ENCODE peak calls at places on chromosomes 4 and X, in four cellular contexts. K is fibroblast of mammary gland, L is nephron progenitor cell, B is GM20000. W is an unnamed sample.
A peak's percentile ranks its signal among the peaks of the same experiment; 100 is the strongest.

GRCh38 chr4:90572996-90573395 is 445.8 kb downstream of the CCSER1 start:
- DNase-seq in K (no peak), L (no peak), B (no peak), W (no peak)

GRCh38 chr4:105715692-105716278 is 7.2 kb downstream of the GSTCD start:
- DNase-seq in K (peak; percentile 56), L (no peak), B (peak; percentile 23), W (no peak)

GRCh38 chr4:151709587-151709986 is 51.2 kb downstream of the GATB start:
- DNase-seq in K (no peak), L (no peak), B (no peak), W (no peak)

GRCh38 chrX:3142259-3143042 is 101.2 kb downstream of the ARSF start:
- DNase-seq in K (no peak), L (no peak), B (no peak), W (no peak)

GRCh38 chr4:42122237-42122636 is 30.2 kb downstream of the BEND4 start:
- DNase-seq in K (no peak), L (no peak), B (no peak), W (no peak)

GRCh38 chr4:105679186-105679585 is 29.3 kb downstream of the INTS12 start:
- DNase-seq in K (peak; percentile 12), L (no peak), B (no peak), W (no peak)

GRCh38 chr4:106258145-106259045 is 57.6 kb downstream of the TBCK start:
- DNase-seq in K (peak; percentile 11), L (no peak), B (no peak), W (no peak)

GRCh38 chr4:31714238-31714637 is 994.1 kb downstream of the PCDH7 start:
- DNase-seq in K (no peak), L (no peak), B (no peak), W (no peak)

GRCh38 chrX:113400193-113400704 is 559.6 kb upstream of the AMOT start:
- DNase-seq in K (no peak), L (no peak), B (no peak), W (no peak)

GRCh38 chrX:100924370-100924769 is 4.3 kb downstream of the XKRX start:
- DNase-seq in K (no peak), L (no peak), B (no peak), W (no peak)

GRCh38 chr4:40462326-40462725 is 127.2 kb downstream of the CHRNA9 start:
- DNase-seq in K (no peak), L (no peak), B (peak; percentile 59), W (peak; percentile 70)

GRCh38 chrX:119870626-119871131 is 854 bp downstream of the RNF113A start:
- DNase-seq in K (no peak), L (peak; percentile 17), B (no peak), W (no peak)

DNA sequence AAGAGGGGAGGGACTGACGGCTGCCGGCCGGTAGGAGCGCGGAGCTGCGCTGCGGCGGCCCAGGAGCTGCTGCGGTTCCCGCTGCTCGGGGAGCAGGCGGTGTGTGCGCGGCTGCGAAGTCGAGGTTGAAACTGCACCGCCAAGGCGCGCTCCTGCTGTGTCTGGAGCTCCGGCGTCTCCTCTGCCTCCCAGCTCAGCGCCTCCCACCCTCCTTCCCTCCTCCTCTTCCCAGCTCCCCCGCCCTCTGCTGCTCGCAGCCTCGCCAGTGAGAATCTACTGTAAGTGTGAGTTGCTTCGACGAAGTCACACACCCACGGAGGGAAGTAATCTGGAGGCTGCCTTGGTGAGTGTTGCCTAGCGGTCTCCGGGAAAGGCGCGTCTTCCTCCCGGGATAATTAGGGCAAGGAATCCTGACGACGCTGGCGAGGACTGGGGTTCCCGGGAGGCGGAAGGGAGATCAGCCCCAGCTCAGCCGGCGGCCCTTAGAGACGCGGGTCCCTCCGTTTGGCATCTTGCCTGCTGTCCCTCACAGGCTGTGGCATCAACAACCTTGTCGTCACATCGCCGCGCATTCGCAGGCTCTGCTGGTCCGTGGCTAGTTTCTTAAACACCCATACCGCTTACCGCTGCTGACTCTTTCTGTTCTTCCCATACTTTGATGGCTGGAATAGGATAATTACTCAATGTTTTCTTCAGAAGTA is at the start of gene EPHA5:
- DNase-seq in K (peak; percentile 56), L (peak; percentile 83), B (peak; percentile 11), W (peak; percentile 16)
- TF ChIP-seq CTCF in K (no peak), L (peak; percentile 23), B (no peak), W (no peak)

DNA sequence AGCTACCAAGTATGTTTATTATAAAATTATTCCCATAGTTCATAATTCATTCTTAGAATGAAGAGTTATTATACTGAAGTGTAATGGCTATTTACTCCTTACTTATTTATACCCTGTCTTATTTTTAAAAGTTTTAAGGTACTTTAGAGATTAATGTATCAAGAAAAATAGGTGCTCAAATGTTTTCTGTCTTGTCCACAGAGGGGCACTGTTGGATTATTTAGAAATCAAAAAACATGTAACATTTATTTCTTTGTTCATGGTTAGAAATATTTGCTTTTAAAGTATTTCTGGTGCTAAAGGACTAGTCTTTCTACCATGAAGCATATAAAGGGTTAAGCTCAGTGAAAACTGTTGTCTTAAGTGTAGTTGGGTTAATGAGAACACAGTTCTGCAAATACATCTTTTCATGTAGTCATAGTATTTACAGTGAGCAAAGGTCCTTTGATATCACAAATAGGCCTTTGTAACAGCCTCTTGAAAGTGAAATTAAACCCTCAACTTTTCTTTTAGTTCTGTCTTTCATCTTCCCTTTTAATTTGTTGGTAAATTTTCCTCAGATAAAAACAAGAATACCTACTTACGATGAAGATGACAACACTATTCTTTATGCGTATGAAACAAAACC is 7.7 kb downstream of the SCML1 start:
- DNase-seq in K (peak; percentile 18), L (no peak), B (no peak), W (no peak)
- TF ChIP-seq CTCF in K (peak; percentile 26), L (peak; percentile 1), B (no peak), W (no peak)

GRCh38 chr4:142211444-142211843 is 575.1 kb downstream of the IL15 start:
- DNase-seq in K (no peak), L (no peak), B (no peak), W (no peak)
- TF ChIP-seq CTCF in K (no peak), L (no peak), B (no peak), W (no peak)

GRCh38 chr4:34469518-34469917 is 1774.8 kb downstream of the ARAP2 start:
- DNase-seq in K (no peak), L (no peak), B (no peak), W (no peak)
- TF ChIP-seq CTCF in K (no peak), L (no peak), B (no peak), W (no peak)

DNA sequence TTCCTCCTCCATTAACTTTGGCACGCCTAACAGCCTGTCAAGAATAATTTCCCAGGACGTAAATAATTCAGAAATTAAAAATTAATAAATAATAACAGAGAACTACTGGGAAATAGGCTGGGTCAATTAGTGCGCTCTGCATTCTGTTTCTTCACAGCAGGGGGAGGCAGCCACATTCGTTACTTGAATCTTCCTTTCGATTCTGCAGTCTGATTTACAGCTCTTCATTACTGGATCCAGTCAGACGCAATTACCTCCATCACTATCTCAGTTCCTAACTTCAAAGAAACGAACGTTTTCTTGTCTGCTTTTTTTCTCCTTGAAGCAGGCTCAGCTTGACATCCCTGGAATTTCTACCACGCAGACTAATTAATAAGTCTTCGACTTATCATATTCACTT is 9.0 kb upstream of the RPL34 start:
- DNase-seq in K (peak; percentile 43), L (peak; percentile 20), B (no peak), W (no peak)
- TF ChIP-seq CTCF in K (peak; percentile 35), L (no peak), B (no peak), W (no peak)

DNA sequence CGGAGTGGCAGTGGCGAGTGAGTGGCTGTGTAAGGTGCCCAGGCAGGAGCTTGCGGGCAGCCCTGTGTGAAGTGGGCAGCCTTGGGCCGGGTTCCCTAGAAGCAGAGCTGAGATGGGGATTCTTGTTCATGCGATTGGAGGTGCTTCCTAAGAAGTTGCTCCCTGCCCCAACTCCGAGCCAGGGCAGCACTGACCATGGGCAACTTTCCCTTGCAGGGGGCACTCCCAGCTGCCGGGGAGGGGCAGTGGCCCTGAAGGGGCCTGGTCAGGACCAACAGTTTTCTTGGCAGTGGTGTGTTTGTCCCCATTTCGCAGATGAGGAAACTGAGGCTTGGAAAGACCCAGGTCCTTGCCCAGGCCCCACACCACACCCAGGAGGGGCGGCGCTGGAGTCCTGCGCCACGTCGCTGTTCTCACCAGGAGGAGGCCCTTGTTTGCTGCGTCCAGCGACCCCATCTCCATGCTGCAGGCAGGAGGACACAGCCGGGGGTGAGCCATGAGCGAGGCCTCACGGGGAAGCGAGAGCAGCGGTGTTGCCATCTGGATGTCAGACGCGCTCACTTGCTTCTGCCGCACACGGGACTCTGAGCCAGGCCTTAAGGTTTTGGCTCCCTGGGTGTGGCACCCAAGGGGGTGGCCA is 68.9 kb downstream of the TRMT44 start:
- DNase-seq in K (no peak), L (no peak), B (no peak), W (no peak)
- TF ChIP-seq CTCF in K (no peak), L (no peak), B (no peak), W (no peak)

DNA sequence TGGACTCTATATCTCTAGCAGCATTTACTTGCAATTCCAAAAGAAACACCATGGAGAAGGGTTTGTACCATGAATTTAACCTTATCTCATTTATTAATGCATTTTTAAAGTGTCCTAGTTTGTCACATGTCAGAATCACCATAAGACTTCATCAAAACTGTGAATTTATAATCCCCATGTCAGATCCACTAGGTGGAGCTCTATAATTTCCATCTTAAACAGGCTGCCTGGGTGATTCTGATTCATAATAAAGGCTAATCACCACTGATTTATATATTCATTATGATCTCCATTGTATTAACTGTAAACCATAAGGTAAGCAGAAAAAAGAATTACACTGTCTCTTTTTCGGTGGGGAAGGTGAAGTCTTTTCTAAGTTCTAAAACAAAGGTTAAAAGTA is 4.0 kb downstream of the TCEAL2 start:
- DNase-seq in K (peak; percentile 7), L (no peak), B (no peak), W (no peak)
- TF ChIP-seq CTCF in K (peak; percentile 42), L (no peak), B (peak; percentile 23), W (peak; percentile 17)

DNA sequence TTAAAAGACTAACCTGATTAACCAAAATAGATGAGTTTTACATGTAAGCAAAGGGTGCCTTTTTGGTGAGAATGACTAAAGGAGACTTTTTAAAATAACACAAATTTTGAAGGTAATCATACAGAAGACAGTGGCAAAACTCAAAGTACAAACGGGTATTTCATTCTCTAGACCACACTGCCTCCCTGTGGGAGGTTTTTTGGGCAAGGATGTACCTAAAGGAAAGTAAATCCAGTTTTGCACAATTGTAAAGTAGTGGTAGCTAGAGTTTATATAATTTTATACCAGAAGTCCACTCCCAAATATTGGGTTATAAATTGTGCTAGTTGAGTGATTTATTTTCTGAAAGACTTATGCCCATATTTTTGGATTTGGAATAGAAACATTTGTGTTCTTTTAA is 201.0 kb downstream of the PAPSS1 start:
- DNase-seq in K (peak; percentile 41), L (peak; percentile 11), B (no peak), W (no peak)
- TF ChIP-seq CTCF in K (peak; percentile 48), L (peak; percentile 42), B (no peak), W (peak; percentile 12)